ENCODE peak calls at places on chromosomes 7 and 10, in six cellular contexts. T is transverse colon, A is substantia nigra, H is colonic mucosa, X is coronary artery, F is AG04450. Y is an unnamed sample.

GRCh38 chr10:17507538-17507937 is 53.1 kb upstream of the ST8SIA6 start:
- DNase-seq in T (no peak), A (no peak), H (no peak), X (no peak), F (no peak), Y (no peak)

GRCh38 chr10:11893749-11894278 is 70.7 kb downstream of the PROSER2 start:
- DNase-seq in T (no peak), A (no peak), H (no peak), X (no peak), F (no peak), Y (no peak)

GRCh38 chr7:101824440-101824839 is 7.0 kb downstream of the CUX1 start:
- DNase-seq in T (no peak), A (no peak), H (no peak), X (no peak), F (no peak), Y (no peak)

GRCh38 chr7:127892488-127893314 is 138.5 kb downstream of the LRRC4 start:
- DNase-seq in T (no peak), A (no peak), H (no peak), X (no peak), F (no peak), Y (no peak)

GRCh38 chr10:106609867-106610266 is 554.6 kb downstream of the SORCS1 start:
- DNase-seq in T (no peak), A (no peak), H (no peak), X (no peak), F (no peak), Y (no peak)

GRCh38 chr7:158371856-158372255 is 215.8 kb downstream of the PTPRN2 start:
- DNase-seq in T (no peak), A (no peak), H (no peak), X (no peak), F (no peak), Y (no peak)

GRCh38 chr10:71805776-71806705 is 32.7 kb upstream of the VSIR start:
- DNase-seq in T (peak), A (no peak), H (peak), X (no peak), F (no peak), Y (no peak)

GRCh38 chr7:5423272-5423843 is at the start of gene TNRC18:
- DNase-seq in T (peak), A (no peak), H (peak), X (peak), F (no peak), Y (peak)

GRCh38 chr10:63605568-63605967 is 84.4 kb downstream of the REEP3 start:
- DNase-seq in T (no peak), A (no peak), H (no peak), X (no peak), F (no peak), Y (peak)

GRCh38 chr10:123583639-123584418 is 82.3 kb upstream of the GPR26 start:
- DNase-seq in T (peak), A (peak), H (peak), X (peak), F (no peak), Y (peak)

GRCh38 chr10:4254101-4254994 is 469.3 kb upstream of the KLF6 start:
- DNase-seq in T (no peak), A (no peak), H (no peak), X (no peak), F (peak), Y (no peak)

GRCh38 chr10:79068203-79068561 is 584 bp upstream of the ZMIZ1 start:
- DNase-seq in T (no peak), A (no peak), H (peak), X (peak), F (no peak), Y (no peak)

GRCh38 chr10:90087197-90088007 is 386.0 kb downstream of the KIF20B start:
- DNase-seq in T (no peak), A (no peak), H (no peak), X (no peak), F (no peak), Y (no peak)

GRCh38 chr10:103829838-103830465 is 25.4 kb downstream of the SH3PXD2A start:
- DNase-seq in T (no peak), A (no peak), H (no peak), X (no peak), F (no peak), Y (no peak)

GRCh38 chr10:103832806-103833205 is 22.6 kb downstream of the SH3PXD2A start:
- DNase-seq in T (no peak), A (no peak), H (no peak), X (no peak), F (no peak), Y (no peak)

GRCh38 chr10:103828107-103828506 is 27.3 kb downstream of the SH3PXD2A start:
- DNase-seq in T (no peak), A (no peak), H (no peak), X (no peak), F (no peak), Y (no peak)

GRCh38 chr10:103828587-103829186 is 26.7 kb downstream of the SH3PXD2A start:
- DNase-seq in T (no peak), A (no peak), H (no peak), X (no peak), F (no peak), Y (no peak)

DNA sequence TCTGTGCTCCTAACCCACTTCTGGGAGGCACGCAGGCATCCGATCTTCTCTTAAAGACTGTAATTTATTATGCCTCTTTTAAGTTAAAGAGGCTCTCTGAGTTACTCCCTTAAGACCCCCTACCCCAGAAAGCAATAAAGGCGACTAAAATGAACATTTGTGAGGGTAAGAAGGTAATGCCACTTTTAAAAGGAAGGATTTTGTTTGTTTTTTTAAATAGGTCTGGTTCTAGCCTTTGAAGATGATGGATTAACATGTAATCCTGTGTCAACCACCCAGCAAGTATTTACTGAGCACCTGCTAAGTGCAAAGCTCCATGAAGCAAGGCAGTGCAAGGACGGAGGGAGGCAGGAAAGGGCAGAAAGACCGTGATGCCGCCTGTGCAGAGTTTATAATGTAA is 26.1 kb downstream of the SH3PXD2A start:
- DNase-seq in T (no peak), A (no peak), H (no peak), X (no peak), F (no peak), Y (no peak)
- H3K27ac ChIP-seq in T (no peak), A (no peak), H (no peak), X (no peak), F (no peak), Y (no peak)

GRCh38 chr10:92787557-92788152 is 60.7 kb upstream of the EXOC6 start:
- DNase-seq in T (no peak), A (no peak), H (no peak), X (no peak), F (no peak), Y (no peak)
- H3K27ac ChIP-seq in T (no peak), A (no peak), H (no peak), X (no peak), F (no peak), Y (no peak)

DNA sequence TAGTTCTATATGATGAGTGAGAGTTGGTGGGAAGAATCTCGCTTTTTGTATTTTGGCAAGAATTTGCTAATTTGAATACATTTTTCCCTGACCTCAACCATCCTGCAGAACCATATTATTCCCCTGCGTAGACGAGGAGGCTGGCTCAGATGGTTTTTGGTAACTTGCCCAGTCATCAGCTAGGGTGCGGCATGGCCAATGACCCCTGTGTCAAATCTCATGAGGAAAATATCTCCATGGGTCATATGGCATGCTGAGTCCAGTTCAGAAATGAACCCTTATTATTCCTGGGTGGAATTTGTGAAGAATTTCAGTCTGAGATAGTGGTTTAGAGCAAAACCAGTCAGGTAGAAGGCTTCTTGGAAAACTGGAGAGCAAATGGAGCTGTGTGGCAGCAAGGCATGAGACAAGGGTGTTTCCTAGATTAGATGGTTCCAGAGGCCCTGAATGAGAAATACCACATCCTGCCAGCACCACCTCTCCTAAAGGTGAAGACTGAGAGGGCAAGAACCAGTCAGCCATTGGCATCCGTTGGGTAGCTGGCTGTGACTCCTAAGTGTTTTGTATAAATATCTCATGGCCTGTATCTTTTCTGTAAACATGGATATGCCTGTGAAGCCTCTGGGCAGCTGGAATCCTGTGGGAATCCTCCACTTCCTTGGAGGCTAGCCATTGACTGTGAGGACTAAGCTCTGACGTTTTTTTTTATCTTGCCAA is 5.8 kb upstream of the UPP1 start:
- DNase-seq in T (peak), A (no peak), H (no peak), X (no peak), F (peak), Y (no peak)
- H3K27ac ChIP-seq in T (peak), A (no peak), H (peak), X (no peak), F (peak), Y (no peak)

DNA sequence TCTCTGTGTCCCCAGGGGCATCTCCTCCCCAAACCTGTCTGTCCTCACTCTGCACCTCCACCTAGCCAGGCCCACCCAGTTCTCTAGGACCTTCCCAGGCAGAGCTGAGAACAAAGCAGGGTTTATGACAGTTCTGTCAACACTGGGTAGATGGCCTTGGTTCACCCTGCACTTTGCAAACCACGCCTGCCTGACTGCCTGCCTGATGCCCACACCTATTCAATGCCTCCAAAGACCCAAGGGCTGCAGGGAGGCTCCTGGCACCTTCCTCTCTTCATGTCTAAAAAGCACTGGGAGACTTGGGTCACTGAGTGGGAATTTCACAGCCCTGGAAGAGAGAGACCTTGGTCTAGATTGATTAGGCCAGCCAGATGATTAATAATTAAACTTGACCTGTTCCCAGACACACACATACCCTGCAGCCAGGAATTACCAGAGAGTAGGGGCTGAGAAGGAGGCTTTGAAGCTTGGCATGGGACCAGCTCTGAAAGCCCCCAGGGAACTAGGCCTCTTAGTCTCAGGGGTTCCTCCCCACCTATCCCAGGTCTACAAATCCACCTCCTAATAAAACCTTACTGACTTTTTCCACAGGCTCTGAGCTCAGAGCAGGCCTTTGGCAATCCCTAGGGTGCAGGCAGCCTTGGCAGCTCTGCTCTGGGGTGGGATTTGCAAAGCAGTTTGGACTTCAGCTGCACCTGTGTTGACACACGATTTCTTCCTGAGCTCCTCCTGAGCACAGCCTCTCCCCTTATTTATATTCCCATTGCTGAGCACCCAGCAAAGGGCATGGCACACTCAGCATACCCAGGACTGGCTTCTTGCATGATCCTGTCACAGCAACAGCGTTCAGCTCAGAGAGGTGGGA is 25.7 kb upstream of the PDCD4 start:
- DNase-seq in T (peak), A (no peak), H (peak), X (no peak), F (no peak), Y (no peak)
- H3K27ac ChIP-seq in T (peak), A (no peak), H (peak), X (no peak), F (no peak), Y (no peak)

GRCh38 chr10:13984647-13985155 is 346.0 kb downstream of the FRMD4A start:
- DNase-seq in T (no peak), A (no peak), H (no peak), X (peak), F (peak), Y (no peak)
- H3K27ac ChIP-seq in T (no peak), A (no peak), H (no peak), X (peak), F (no peak), Y (no peak)

GRCh38 chr7:133642907-133643306 is 390.0 kb downstream of the EXOC4 start:
- DNase-seq in T (no peak), A (no peak), H (no peak), X (no peak), F (no peak), Y (no peak)
- H3K27ac ChIP-seq in T (no peak), A (no peak), H (no peak), X (no peak), F (no peak), Y (no peak)

GRCh38 chr7:99837649-99838361 is 10.0 kb downstream of the CYP3A43 start:
- DNase-seq in T (no peak), A (no peak), H (peak), X (no peak), F (no peak), Y (no peak)
- H3K27ac ChIP-seq in T (peak), A (no peak), H (peak), X (no peak), F (no peak), Y (no peak)